ENCODE peak calls at places on chromosomes 1 and 21, in eight cellular contexts. X is mammary epithelial cell, L is kidney tubule cell, J is right cardiac atrium, F is transverse colon, P is NCI-H1436, U is NCI-H1048, B is cardiac muscle cell. R is an unnamed sample.

GRCh38 chr1:6002714-6003501 is 10.7 kb upstream of the NPHP4 start:
- DNase-seq in X (no peak), L (no peak), J (peak), F (no peak), P (no peak), U (no peak), B (no peak), R (no peak)

GRCh38 chr1:94514095-94514727 is 27.3 kb downstream of the F3 start:
- DNase-seq in X (no peak), L (peak), J (no peak), F (no peak), P (peak), U (no peak), B (peak), R (peak)

GRCh38 chr1:72282271-72282656 is at the start of gene NEGR1:
- DNase-seq in X (peak), L (peak), J (peak), F (peak), P (peak), U (no peak), B (peak), R (peak)

GRCh38 chr1:36114371-36114770 is 10.7 kb downstream of the COL8A2 start:
- DNase-seq in X (no peak), L (no peak), J (no peak), F (no peak), P (no peak), U (no peak), B (no peak), R (no peak)

GRCh38 chr21:31873275-31873695 is 465 bp downstream of the HUNK start:
- DNase-seq in X (no peak), L (peak), J (peak), F (peak), P (peak), U (no peak), B (peak), R (no peak)

GRCh38 chr1:156805766-156806511 is 10.7 kb downstream of the SH2D2A start:
- DNase-seq in X (peak), L (no peak), J (peak), F (peak), P (no peak), U (no peak), B (no peak), R (no peak)

GRCh38 chr1:77349275-77349674 is 67.5 kb downstream of the AK5 start:
- DNase-seq in X (no peak), L (no peak), J (no peak), F (no peak), P (no peak), U (no peak), B (no peak), R (no peak)

GRCh38 chr21:38980416-38981319 is 174.9 kb downstream of the ETS2 start:
- DNase-seq in X (no peak), L (no peak), J (no peak), F (no peak), P (no peak), U (no peak), B (no peak), R (no peak)

GRCh38 chr1:115430717-115431116 is 92.7 kb upstream of the NGF start:
- DNase-seq in X (peak), L (peak), J (no peak), F (no peak), P (peak), U (no peak), B (no peak), R (no peak)

GRCh38 chr1:187413770-187414169 is 585.0 kb downstream of the PLA2G4A start:
- DNase-seq in X (no peak), L (peak), J (no peak), F (no peak), P (peak), U (no peak), B (no peak), R (no peak)

GRCh38 chr1:20410555-20410954 is 75.5 kb downstream of the CAMK2N1 start:
- DNase-seq in X (no peak), L (peak), J (no peak), F (no peak), P (peak), U (no peak), B (no peak), R (no peak)

GRCh38 chr1:59522925-59523505 is 226.1 kb downstream of the FGGY start:
- DNase-seq in X (no peak), L (no peak), J (peak), F (peak), P (no peak), U (no peak), B (no peak), R (peak)

GRCh38 chr1:222974496-222974895 is 159.7 kb downstream of the DISP1 start:
- DNase-seq in X (peak), L (peak), J (no peak), F (no peak), P (no peak), U (no peak), B (no peak), R (no peak)

GRCh38 chr1:176567190-176567794 is 104.3 kb downstream of the PAPPA2 start:
- DNase-seq in X (peak), L (peak), J (no peak), F (no peak), P (no peak), U (no peak), B (no peak), R (no peak)

GRCh38 chr1:204443260-204443619 is 31.6 kb upstream of the PPP1R15B start:
- DNase-seq in X (peak), L (no peak), J (no peak), F (no peak), P (no peak), U (no peak), B (no peak), R (no peak)

GRCh38 chr1:209576392-209576791 is 7.1 kb upstream of the CAMK1G start:
- DNase-seq in X (no peak), L (no peak), J (no peak), F (no peak), P (no peak), U (no peak), B (peak), R (peak)

R was measured in Peyer's patch.